ENCODE peak calls at places on chromosomes 5 and 9, in five cellular contexts. K, D, S, Y and V are unnamed samples.

GRCh38 chr9:12719431-12719830 is 26.2 kb downstream of the TYRP1 start:
- DNase-seq in K (no peak), D (no peak), S (no peak), Y (no peak), V (no peak)

GRCh38 chr9:130060296-130060695 is 6.6 kb downstream of the GPR107 start:
- DNase-seq in K (no peak), D (no peak), S (no peak), Y (no peak), V (no peak)

GRCh38 chr9:2583308-2584013 is 38.1 kb upstream of the VLDLR start:
- DNase-seq in K (no peak), D (no peak), S (no peak), Y (peak), V (no peak)

GRCh38 chr9:3736186-3736585 is 210.4 kb upstream of the RFX3 start:
- DNase-seq in K (no peak), D (no peak), S (no peak), Y (no peak), V (no peak)

GRCh38 chr5:64632251-64632650 is 58.1 kb upstream of the SHISAL2B start:
- DNase-seq in K (no peak), D (no peak), S (no peak), Y (no peak), V (no peak)

GRCh38 chr5:153883829-153884228 is 154.9 kb downstream of the FAM114A2 start:
- DNase-seq in K (no peak), D (no peak), S (no peak), Y (no peak), V (no peak)

GRCh38 chr9:128372784-128373183 is 1.6 kb downstream of the URM1 start:
- DNase-seq in K (no peak), D (no peak), S (no peak), Y (no peak), V (no peak)

GRCh38 chr9:14813336-14814020 is 90.9 kb upstream of the CER1 start:
- DNase-seq in K (no peak), D (no peak), S (no peak), Y (no peak), V (no peak)

GRCh38 chr5:142922223-142922952 is 152.2 kb downstream of the ARHGAP26 start:
- DNase-seq in K (no peak), D (no peak), S (no peak), Y (no peak), V (no peak)

GRCh38 chr5:147628054-147628895 is 118.4 kb upstream of the DPYSL3 start:
- DNase-seq in K (no peak), D (peak), S (peak), Y (peak), V (peak)

GRCh38 chr5:16897284-16897704 is 38.8 kb downstream of the MYO10 start:
- DNase-seq in K (no peak), D (no peak), S (no peak), Y (no peak), V (no peak)

GRCh38 chr5:126370796-126371718 is 52.2 kb upstream of the GRAMD2B start:
- DNase-seq in K (no peak), D (no peak), S (peak), Y (peak), V (no peak)

DNA sequence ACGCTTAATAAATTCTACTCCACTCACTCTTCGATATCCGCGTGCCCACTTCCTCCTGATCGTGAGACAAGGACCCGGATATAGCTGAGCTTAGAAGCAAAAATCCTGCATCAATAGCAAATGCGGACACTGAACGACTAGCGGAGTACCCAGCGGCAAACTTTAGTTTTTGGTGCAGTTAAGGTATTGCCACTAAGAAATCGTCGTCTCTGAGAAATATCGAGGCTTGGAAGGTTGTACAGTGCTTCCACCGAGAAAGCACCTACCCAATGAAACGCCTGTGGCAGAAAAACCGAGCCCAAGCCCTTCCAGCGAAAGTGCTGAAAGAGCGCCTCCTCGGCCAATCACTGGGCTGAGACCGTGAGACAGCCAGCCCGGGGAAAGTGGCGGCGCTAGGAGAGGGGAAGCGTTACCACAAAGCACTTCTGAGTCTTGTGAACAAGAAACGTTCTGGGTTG is 32.2 kb downstream of the ANXA2R start:
- DNase-seq in K (no peak), D (peak), S (peak), Y (peak), V (peak)
- TF ChIP-seq CTCF in K (no peak), D (no peak), S (no peak), Y (no peak), V (no peak)

GRCh38 chr9:75885652-75886051 is 4.8 kb upstream of the PCSK5 start:
- DNase-seq in K (no peak), D (no peak), S (no peak), Y (no peak), V (no peak)
- TF ChIP-seq CTCF in K (no peak), D (no peak), S (no peak), Y (no peak), V (no peak)

GRCh38 chr5:90387508-90387907 is 22.0 kb downstream of the CETN3 start:
- DNase-seq in K (no peak), D (no peak), S (no peak), Y (no peak), V (no peak)

GRCh38 chr5:90390326-90390725 is 19.2 kb downstream of the CETN3 start:
- DNase-seq in K (no peak), D (no peak), S (no peak), Y (no peak), V (no peak)

GRCh38 chr5:90384389-90384788 is 25.2 kb downstream of the CETN3 start:
- DNase-seq in K (no peak), D (no peak), S (no peak), Y (no peak), V (no peak)

GRCh38 chr5:90383903-90384302 is 25.7 kb downstream of the CETN3 start:
- DNase-seq in K (no peak), D (no peak), S (no peak), Y (no peak), V (no peak)

GRCh38 chr5:90386099-90386710 is 23.4 kb downstream of the CETN3 start:
- DNase-seq in K (no peak), D (no peak), S (no peak), Y (no peak), V (no peak)
- TF ChIP-seq CTCF in K (no peak), D (peak), S (peak), Y (no peak), V (peak)

DNA sequence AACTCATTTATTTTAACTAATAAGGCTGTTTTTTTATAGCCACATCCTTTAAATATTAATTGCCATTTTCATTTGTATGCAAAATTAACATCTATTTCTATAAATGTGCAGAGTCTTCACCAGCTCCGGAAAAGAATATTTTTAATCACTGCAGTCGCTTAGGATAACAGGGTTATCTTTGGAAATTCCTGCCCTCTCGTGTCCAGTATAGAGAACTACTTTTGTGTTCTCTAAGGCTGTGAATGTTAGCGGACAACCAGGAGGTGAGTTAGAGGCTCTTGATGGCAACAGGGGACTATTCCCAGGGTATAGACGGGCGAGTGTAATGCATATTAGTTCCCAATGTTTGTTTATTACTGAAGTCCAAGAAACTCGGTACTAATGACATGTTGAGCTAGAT is 59.4 kb downstream of the GGTA1 start:
- DNase-seq in K (no peak), D (no peak), S (no peak), Y (no peak), V (no peak)
- TF ChIP-seq CTCF in K (no peak), D (no peak), S (no peak), Y (no peak), V (no peak)

DNA sequence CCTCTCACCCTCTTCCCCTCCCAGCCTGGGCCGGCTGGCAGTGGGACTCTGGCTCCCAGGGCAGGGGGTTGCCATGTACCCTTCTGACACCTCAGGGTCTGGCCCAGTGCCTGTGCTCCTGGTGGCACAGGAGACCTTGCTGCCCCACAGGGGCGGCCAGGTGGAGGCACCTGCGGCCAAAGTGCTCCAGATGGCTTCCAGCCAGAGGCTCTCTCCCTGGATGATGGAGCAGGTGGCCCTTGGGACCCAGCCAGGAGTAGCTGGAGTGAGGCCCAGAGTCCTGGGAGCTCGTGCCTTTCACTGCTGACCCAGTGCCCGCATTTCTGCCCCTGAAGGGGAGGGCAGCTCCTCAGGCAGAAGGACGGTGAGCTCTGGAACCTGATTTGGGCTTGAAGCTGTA is 87.3 kb downstream of the NTNG2 start:
- DNase-seq in K (peak), D (no peak), S (no peak), Y (no peak), V (no peak)
- TF ChIP-seq CTCF in K (no peak), D (no peak), S (no peak), Y (no peak), V (no peak)

DNA sequence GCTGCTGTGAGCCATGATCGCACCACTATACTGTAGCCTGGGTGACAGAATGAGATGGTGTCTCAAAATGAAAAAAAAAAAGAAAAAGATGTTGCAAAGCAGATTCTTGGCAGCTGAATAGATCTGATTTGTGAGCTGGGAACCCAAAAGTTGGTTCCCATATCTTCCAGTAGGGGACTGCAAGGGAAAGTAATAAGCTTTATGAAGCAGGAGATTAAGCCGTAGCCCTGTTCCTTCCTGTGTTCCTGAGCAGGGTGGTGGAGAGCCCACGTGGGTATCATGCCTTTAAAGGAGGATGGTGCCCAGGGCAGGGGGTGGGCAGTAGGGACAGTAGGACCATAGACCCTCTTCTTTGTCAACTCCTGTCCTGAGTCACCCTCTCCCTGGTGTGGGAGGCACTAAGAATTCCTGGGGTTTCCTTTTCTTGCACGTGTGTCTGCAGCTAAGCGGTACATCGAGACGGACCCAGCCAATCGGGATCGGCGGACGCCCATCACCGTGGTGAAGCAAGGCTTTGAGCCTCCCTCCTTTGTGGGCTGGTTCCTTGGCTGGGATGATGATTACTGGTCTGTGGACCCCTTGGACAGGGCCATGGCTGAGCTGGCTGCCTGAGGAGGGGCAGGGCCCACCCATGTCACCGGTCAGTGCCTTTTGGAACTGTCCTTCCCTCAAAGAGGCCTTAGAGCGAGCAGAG is 37.9 kb downstream of the STOM start:
- DNase-seq in K (peak), D (no peak), S (no peak), Y (no peak), V (no peak)
- TF ChIP-seq CTCF in K (no peak), D (no peak), S (no peak), Y (no peak), V (no peak)

GRCh38 chr9:69229367-69229766 is 55.3 kb downstream of the TJP2 start:
- DNase-seq in K (no peak), D (no peak), S (no peak), Y (no peak), V (no peak)

GRCh38 chr9:69218166-69218565 is 44.1 kb downstream of the TJP2 start:
- DNase-seq in K (no peak), D (no peak), S (no peak), Y (no peak), V (no peak)

GRCh38 chr9:69221036-69221435 is 47.0 kb downstream of the TJP2 start:
- DNase-seq in K (no peak), D (no peak), S (no peak), Y (no peak), V (no peak)

GRCh38 chr9:69222953-69223352 is 48.9 kb downstream of the TJP2 start:
- DNase-seq in K (no peak), D (no peak), S (no peak), Y (no peak), V (no peak)

DNA sequence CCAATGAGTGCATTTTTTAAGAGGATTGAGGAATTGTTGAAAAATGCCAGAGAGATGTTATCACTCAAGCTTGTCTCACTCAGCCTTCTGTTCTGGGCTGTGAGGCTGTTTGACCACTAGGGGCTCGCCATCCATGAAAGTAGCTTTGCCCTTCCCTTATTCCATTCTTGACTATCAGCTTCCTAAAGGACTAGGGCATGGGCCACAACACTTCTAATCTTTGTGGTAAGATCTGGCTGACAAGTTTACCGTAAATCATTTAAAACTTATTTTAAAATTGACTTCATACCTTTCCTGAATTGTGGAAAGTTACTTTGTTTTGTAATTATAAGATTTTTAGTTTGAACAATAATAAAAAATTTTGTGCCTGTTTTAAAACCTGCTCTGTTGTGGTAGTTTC is 49.5 kb downstream of the TJP2 start:
- DNase-seq in K (no peak), D (no peak), S (peak), Y (peak), V (peak)
- TF ChIP-seq CTCF in K (no peak), D (no peak), S (peak), Y (peak), V (peak)